ENCODE peak calls at places on chromosome 14, in four cellular contexts. One of them, this sample, is unnamed.

GRCh38 chr14:30874999-30875787 is 834 bp downstream of the COCH start:
- DNase-seq in psoas muscle: no peak
- DNase-seq in astrocyte: no peak
- DNase-seq in heart left ventricle: no peak
- DNase-seq in this sample: peak

GRCh38 chr14:96978525-96979272 is 181.5 kb downstream of the VRK1 start:
- DNase-seq in heart left ventricle: no peak
- DNase-seq in astrocyte: no peak
- DNase-seq in psoas muscle: no peak
- DNase-seq in this sample: no peak

GRCh38 chr14:58947816-58948440 is 240.5 kb upstream of the DAAM1 start:
- DNase-seq in astrocyte: no peak
- DNase-seq in heart left ventricle: no peak
- DNase-seq in psoas muscle: no peak
- DNase-seq in this sample: no peak

GRCh38 chr14:35409595-35409994 is 5.0 kb upstream of the NFKBIA start:
- DNase-seq in psoas muscle: no peak
- DNase-seq in heart left ventricle: no peak
- DNase-seq in astrocyte: no peak
- DNase-seq in this sample: no peak

GRCh38 chr14:100333311-100333710 is 10.2 kb downstream of the SLC25A47 start:
- DNase-seq in psoas muscle: no peak
- DNase-seq in heart left ventricle: no peak
- DNase-seq in astrocyte: no peak
- DNase-seq in this sample: no peak

GRCh38 chr14:75275598-75275997 is 3.0 kb upstream of the FOS start:
- DNase-seq in psoas muscle: no peak
- DNase-seq in astrocyte: no peak
- DNase-seq in heart left ventricle: no peak
- DNase-seq in this sample: no peak

GRCh38 chr14:22105643-22106042 is 432.0 kb upstream of the OR4E1 start:
- DNase-seq in psoas muscle: no peak
- DNase-seq in astrocyte: no peak
- DNase-seq in heart left ventricle: no peak
- DNase-seq in this sample: no peak

GRCh38 chr14:100104523-100105300 is 39.5 kb downstream of the EVL start:
- DNase-seq in psoas muscle: no peak
- DNase-seq in heart left ventricle: no peak
- DNase-seq in astrocyte: peak
- DNase-seq in this sample: no peak

GRCh38 chr14:101665478-101666078 is 95.9 kb upstream of the PPP2R5C start:
- DNase-seq in astrocyte: peak
- DNase-seq in heart left ventricle: no peak
- DNase-seq in psoas muscle: no peak
- DNase-seq in this sample: no peak

GRCh38 chr14:38137005-38137404 is 70.7 kb upstream of the SSTR1 start:
- DNase-seq in astrocyte: no peak
- DNase-seq in heart left ventricle: no peak
- DNase-seq in psoas muscle: no peak
- DNase-seq in this sample: no peak

GRCh38 chr14:25111061-25111601 is 61.2 kb upstream of the STXBP6 start:
- DNase-seq in psoas muscle: no peak
- DNase-seq in astrocyte: peak
- DNase-seq in heart left ventricle: peak
- DNase-seq in this sample: peak

GRCh38 chr14:81710232-81710845 is 176.7 kb upstream of the SEL1L start:
- DNase-seq in heart left ventricle: no peak
- DNase-seq in psoas muscle: no peak
- DNase-seq in astrocyte: no peak
- DNase-seq in this sample: peak

GRCh38 chr14:52124791-52125661 is 56.2 kb upstream of the NID2 start:
- DNase-seq in psoas muscle: no peak
- DNase-seq in heart left ventricle: peak
- DNase-seq in astrocyte: peak
- DNase-seq in this sample: peak

GRCh38 chr14:87148655-87149054 is 844.3 kb downstream of the GALC start:
- DNase-seq in psoas muscle: no peak
- DNase-seq in heart left ventricle: no peak
- DNase-seq in astrocyte: peak
- DNase-seq in this sample: no peak

GRCh38 chr14:62213516-62213915 is 451.3 kb downstream of the SNAPC1 start:
- DNase-seq in heart left ventricle: no peak
- DNase-seq in psoas muscle: no peak
- DNase-seq in astrocyte: peak
- DNase-seq in this sample: no peak

GRCh38 chr14:30223385-30223785 is 295.7 kb upstream of the PRKD1 start:
- DNase-seq in psoas muscle: peak
- DNase-seq in astrocyte: peak
- DNase-seq in heart left ventricle: peak
- DNase-seq in this sample: peak

GRCh38 chr14:36293824-36294223 is 26.6 kb downstream of the MBIP start:
- DNase-seq in heart left ventricle: no peak
- DNase-seq in psoas muscle: no peak
- DNase-seq in astrocyte: peak
- DNase-seq in this sample: no peak

GRCh38 chr14:91873476-91874265 is 6.3 kb upstream of the TC2N start:
- DNase-seq in psoas muscle: no peak
- DNase-seq in astrocyte: no peak
- DNase-seq in heart left ventricle: no peak
- DNase-seq in this sample: no peak

GRCh38 chr14:31045501-31046080 is 19.4 kb upstream of the STRN3 start:
- DNase-seq in psoas muscle: no peak
- DNase-seq in astrocyte: no peak
- DNase-seq in heart left ventricle: no peak
- DNase-seq in this sample: no peak

GRCh38 chr14:77324816-77325745 is 4.2 kb downstream of the GSTZ1 start:
- DNase-seq in psoas muscle: no peak
- DNase-seq in heart left ventricle: no peak
- DNase-seq in astrocyte: no peak
- DNase-seq in this sample: no peak

GRCh38 chr14:46051801-46052200 is 599.8 kb downstream of the RPL10L start:
- DNase-seq in psoas muscle: no peak
- DNase-seq in astrocyte: peak
- DNase-seq in heart left ventricle: no peak
- DNase-seq in this sample: no peak

GRCh38 chr14:93712838-93713724 is 75.2 kb downstream of the PRIMA1 start:
- DNase-seq in psoas muscle: no peak
- DNase-seq in astrocyte: no peak
- DNase-seq in heart left ventricle: no peak
- DNase-seq in this sample: no peak

GRCh38 chr14:60508707-60509437 is at the start of gene SIX6:
- DNase-seq in psoas muscle: peak
- DNase-seq in heart left ventricle: no peak
- DNase-seq in astrocyte: peak
- DNase-seq in this sample: no peak
- H3K4me3 ChIP-seq in psoas muscle: peak
- H3K4me3 ChIP-seq in heart left ventricle: peak
- H3K4me3 ChIP-seq in astrocyte: no peak
- H3K4me3 ChIP-seq in this sample: peak

DNA sequence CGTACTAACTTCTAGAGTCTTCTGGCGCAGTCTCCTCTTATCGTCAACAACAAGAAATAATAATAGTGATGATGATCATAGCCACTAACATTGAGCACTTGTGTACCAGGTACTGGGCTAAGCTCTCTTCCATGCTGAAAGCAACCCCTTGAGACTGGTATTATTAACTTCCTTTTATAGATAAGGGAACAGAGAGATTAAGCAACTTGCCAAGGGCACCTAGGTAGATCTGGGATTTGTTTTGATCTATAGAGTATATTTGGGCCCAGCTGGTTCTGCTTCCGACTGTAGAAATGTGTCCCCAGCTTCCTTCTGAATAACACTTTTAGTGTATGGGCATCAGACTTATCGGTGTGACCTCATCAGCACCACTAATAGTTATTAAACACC is 1.1 kb upstream of the ZNF219 start:
- DNase-seq in psoas muscle: no peak
- DNase-seq in heart left ventricle: no peak
- DNase-seq in astrocyte: no peak
- DNase-seq in this sample: no peak
- H3K4me3 ChIP-seq in psoas muscle: peak
- H3K4me3 ChIP-seq in heart left ventricle: peak
- H3K4me3 ChIP-seq in astrocyte: no peak
- H3K4me3 ChIP-seq in this sample: no peak

GRCh38 chr14:68976160-68977067 is 2.7 kb downstream of the ACTN1 start:
- DNase-seq in heart left ventricle: peak
- DNase-seq in astrocyte: no peak
- DNase-seq in psoas muscle: peak
- DNase-seq in this sample: peak
- H3K4me3 ChIP-seq in heart left ventricle: peak
- H3K4me3 ChIP-seq in astrocyte: peak
- H3K4me3 ChIP-seq in psoas muscle: peak
- H3K4me3 ChIP-seq in this sample: peak

GRCh38 chr14:104388631-104389325 is 190.8 kb upstream of the C14orf180 start:
- DNase-seq in astrocyte: no peak
- DNase-seq in heart left ventricle: no peak
- DNase-seq in psoas muscle: no peak
- DNase-seq in this sample: no peak

GRCh38 chr14:104390941-104391901 is 188.3 kb upstream of the C14orf180 start:
- DNase-seq in astrocyte: no peak
- DNase-seq in psoas muscle: no peak
- DNase-seq in heart left ventricle: no peak
- DNase-seq in this sample: no peak

GRCh38 chr14:104388011-104388521 is 191.5 kb upstream of the C14orf180 start:
- DNase-seq in astrocyte: no peak
- DNase-seq in heart left ventricle: no peak
- DNase-seq in psoas muscle: no peak
- DNase-seq in this sample: no peak

GRCh38 chr14:104390221-104390931 is 189.2 kb upstream of the C14orf180 start:
- DNase-seq in psoas muscle: no peak
- DNase-seq in heart left ventricle: no peak
- DNase-seq in astrocyte: no peak
- DNase-seq in this sample: no peak

DNA sequence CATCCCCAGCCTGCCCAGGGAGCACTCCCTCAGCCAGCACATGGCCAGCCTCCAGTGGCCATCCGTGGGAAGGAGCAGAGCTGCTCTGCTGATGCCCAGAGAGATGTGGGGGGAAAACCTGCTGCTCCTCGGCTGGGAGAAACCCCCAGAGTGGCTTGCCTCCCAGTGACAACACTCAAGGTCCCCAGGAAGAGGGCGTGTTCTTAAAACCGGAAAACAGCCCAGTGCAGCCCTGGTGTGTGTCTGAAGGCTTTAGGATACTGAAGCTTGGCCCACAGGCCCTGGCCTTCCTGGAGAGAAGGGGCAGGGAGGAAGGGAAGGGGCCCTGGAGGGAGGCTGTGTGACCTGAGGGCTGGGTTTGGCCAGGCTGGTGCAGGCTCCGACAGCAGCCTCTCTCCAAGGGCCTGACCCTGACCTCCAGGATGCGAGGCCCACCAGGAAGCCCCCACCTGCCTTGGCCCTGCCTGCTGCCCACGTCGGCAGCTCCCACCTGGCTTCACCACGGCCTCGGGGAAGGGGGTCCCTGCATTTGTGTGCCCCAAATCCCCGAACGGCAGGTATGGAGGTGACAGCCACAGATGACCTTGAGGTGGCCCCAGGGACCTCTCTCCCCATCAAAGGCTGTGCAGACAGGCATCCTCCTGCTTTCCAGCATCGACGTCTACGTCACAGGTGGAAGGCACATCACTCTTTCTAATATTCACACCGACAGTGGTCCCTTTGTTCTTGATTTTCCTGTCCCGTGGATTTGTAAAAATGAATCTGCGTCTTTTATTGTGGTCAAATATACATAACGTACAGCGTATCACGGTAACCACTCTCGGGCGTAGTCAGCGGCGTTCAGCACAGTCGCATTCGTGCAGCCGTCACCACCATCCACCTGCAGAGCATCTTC is 190.0 kb upstream of the C14orf180 start:
- DNase-seq in psoas muscle: no peak
- DNase-seq in astrocyte: no peak
- DNase-seq in heart left ventricle: no peak
- DNase-seq in this sample: no peak
- H3K4me3 ChIP-seq in psoas muscle: no peak
- H3K4me3 ChIP-seq in astrocyte: no peak
- H3K4me3 ChIP-seq in heart left ventricle: no peak
- H3K4me3 ChIP-seq in this sample: no peak

DNA sequence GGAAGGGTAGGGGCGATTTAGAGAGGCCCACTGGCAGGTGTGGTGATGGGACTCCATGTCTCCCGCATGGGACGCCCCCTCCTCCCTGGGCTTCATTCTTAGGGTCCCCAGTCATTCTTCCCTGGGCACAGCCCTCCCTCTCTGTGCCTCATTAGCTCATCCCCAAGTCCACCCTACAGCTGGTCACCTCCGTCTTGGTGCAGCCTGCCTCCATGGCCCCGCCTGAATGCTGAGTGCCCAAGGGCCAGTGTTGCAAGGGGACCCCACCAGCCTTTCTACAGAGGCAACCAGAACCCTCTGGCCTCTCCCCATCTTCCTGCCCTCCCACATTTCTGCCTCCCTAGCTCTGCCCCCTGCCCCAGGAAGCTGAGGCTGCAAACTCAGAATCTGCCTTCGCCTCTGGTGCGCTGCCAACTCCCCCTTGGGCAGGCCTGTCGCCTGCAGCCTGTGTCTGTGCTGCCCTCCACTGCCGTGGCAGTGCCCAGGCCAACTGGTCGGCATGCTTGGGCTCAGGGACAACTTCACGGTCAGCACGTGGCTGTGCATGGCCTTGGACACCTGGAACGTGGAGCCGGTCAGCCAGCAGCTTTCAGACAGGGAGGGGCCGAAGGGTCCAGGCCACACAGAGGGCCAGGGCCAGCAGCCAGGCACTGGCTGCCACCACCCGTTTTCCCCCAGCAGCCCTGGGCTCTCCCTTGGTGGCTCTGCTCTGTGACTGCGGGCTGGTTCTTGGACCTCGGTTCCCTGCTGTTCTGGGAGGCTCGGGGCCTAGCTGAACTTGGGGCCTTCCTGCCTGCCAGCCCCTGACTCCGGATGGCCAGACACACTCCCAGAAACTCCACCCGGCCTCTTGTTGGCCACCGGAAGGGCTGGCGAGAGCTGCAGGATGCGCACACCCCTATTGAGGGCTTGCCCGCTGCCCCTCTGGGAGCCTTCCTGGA is 33.9 kb upstream of the PPP1R13B start:
- DNase-seq in heart left ventricle: peak
- DNase-seq in astrocyte: no peak
- DNase-seq in psoas muscle: peak
- DNase-seq in this sample: peak
- H3K4me3 ChIP-seq in heart left ventricle: no peak
- H3K4me3 ChIP-seq in astrocyte: no peak
- H3K4me3 ChIP-seq in psoas muscle: no peak
- H3K4me3 ChIP-seq in this sample: no peak

DNA sequence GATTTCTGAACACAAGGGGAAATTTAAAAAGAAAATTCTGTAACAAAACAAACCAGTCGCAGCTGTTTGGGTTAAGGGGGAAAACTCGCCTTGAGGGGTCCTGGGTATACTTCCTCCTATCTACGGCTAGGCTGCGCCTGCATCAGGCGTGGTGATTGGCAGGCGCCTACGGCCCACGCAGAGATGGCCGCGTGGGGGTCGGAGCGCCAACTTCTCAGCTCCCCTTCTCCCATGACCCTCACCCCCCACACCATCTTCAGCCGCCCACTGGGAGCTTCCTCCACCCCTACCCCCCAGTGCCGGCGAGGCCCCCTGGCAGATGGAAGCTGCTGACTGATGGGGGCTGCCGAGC is 12.2 kb downstream of the SIX1 start:
- DNase-seq in astrocyte: no peak
- DNase-seq in heart left ventricle: no peak
- DNase-seq in psoas muscle: no peak
- DNase-seq in this sample: no peak
- H3K4me3 ChIP-seq in astrocyte: no peak
- H3K4me3 ChIP-seq in heart left ventricle: peak
- H3K4me3 ChIP-seq in psoas muscle: peak
- H3K4me3 ChIP-seq in this sample: peak

This sample was measured in heart right ventricle.